ENCODE peak calls at places on chromosomes 2 and 18, in five cellular contexts. X, T, D, L and B are unnamed samples.

GRCh38 chr18:23282437-23282781 is 147.1 kb downstream of the CABLES1 start:
- DNase-seq in X (no peak), T (no peak), D (no peak), L (no peak), B (no peak)

GRCh38 chr2:128536925-128537620 is 218.4 kb upstream of the HS6ST1 start:
- DNase-seq in X (no peak), T (peak), D (no peak), L (no peak), B (no peak)

GRCh38 chr2:174004900-174005605 is 39.9 kb upstream of the SP3 start:
- DNase-seq in X (peak), T (no peak), D (no peak), L (no peak), B (no peak)

GRCh38 chr2:46954951-46955571 is 39.5 kb upstream of the MCFD2 start:
- DNase-seq in X (peak), T (peak), D (no peak), L (no peak), B (no peak)

GRCh38 chr18:7330041-7330440 is 99.2 kb downstream of the LRRC30 start:
- DNase-seq in X (no peak), T (no peak), D (no peak), L (no peak), B (no peak)

GRCh38 chr2:44290271-44290670 is 15.0 kb downstream of the SLC3A1 start:
- DNase-seq in X (no peak), T (peak), D (no peak), L (no peak), B (no peak)

GRCh38 chr2:109434351-109434750 is 179.4 kb downstream of the SEPTIN10 start:
- DNase-seq in X (no peak), T (no peak), D (no peak), L (no peak), B (no peak)

GRCh38 chr2:215960825-215961224 is 52.5 kb downstream of the MREG start:
- DNase-seq in X (no peak), T (no peak), D (no peak), L (peak), B (no peak)

GRCh38 chr2:152198499-152198898 is 22.9 kb upstream of the STAM2 start:
- DNase-seq in X (no peak), T (no peak), D (no peak), L (no peak), B (no peak)

GRCh38 chr2:133143649-133144048 is 424.6 kb downstream of the NCKAP5 start:
- DNase-seq in X (no peak), T (no peak), D (no peak), L (no peak), B (no peak)

GRCh38 chr2:191544511-191545062 is 133.3 kb upstream of the NABP1 start:
- DNase-seq in X (no peak), T (no peak), D (no peak), L (no peak), B (no peak)

GRCh38 chr2:105744909-105745853 is at the start of gene NCK2:
- DNase-seq in X (peak), T (peak), D (no peak), L (peak), B (no peak)

GRCh38 chr2:78992451-78992806 is 33.1 kb upstream of the REG3G start:
- DNase-seq in X (no peak), T (no peak), D (no peak), L (peak), B (no peak)

GRCh38 chr2:54331095-54331835 is 75.2 kb upstream of the TSPYL6 start:
- DNase-seq in X (no peak), T (peak), D (no peak), L (no peak), B (no peak)

GRCh38 chr18:51028201-51028805 is 1.7 kb upstream of the SMAD4 start:
- DNase-seq in X (no peak), T (peak), D (no peak), L (no peak), B (no peak)

GRCh38 chr2:102442967-102443828 is 20.2 kb downstream of the IL18RAP start:
- DNase-seq in X (no peak), T (peak), D (no peak), L (peak), B (no peak)

GRCh38 chr2:218396688-218397501 is 2.8 kb upstream of the CTDSP1 start:
- DNase-seq in X (peak), T (peak), D (peak), L (peak), B (peak)

GRCh38 chr2:217555075-217555876 is 447.5 kb downstream of the TNS1 start:
- DNase-seq in X (no peak), T (no peak), D (no peak), L (peak), B (no peak)

GRCh38 chr18:505483-506122 is 5.1 kb upstream of the COLEC12 start:
- DNase-seq in X (no peak), T (no peak), D (no peak), L (no peak), B (no peak)

GRCh38 chr2:221779614-221780067 is 207.5 kb upstream of the EPHA4 start:
- DNase-seq in X (no peak), T (peak), D (no peak), L (no peak), B (no peak)

GRCh38 chr2:95052804-95053535 is 27.5 kb downstream of the MAL start:
- DNase-seq in X (peak), T (no peak), D (no peak), L (no peak), B (no peak)

GRCh38 chr2:64654063-64654811 is 524 bp upstream of the SERTAD2 start:
- DNase-seq in X (peak), T (no peak), D (peak), L (peak), B (peak)

GRCh38 chr2:24881623-24882022 is 38.4 kb downstream of the ADCY3 start:
- DNase-seq in X (no peak), T (no peak), D (no peak), L (no peak), B (no peak)

GRCh38 chr2:221527759-221528444 is 44.2 kb downstream of the EPHA4 start:
- DNase-seq in X (no peak), T (no peak), D (peak), L (no peak), B (no peak)

GRCh38 chr2:169082995-169083394 is 13.6 kb downstream of the DHRS9 start:
- DNase-seq in X (no peak), T (no peak), D (no peak), L (no peak), B (no peak)

GRCh38 chr2:174568425-174568824 is 29.2 kb downstream of the WIPF1 start:
- DNase-seq in X (no peak), T (no peak), D (no peak), L (no peak), B (no peak)

GRCh38 chr2:46978696-46979095 is 63.1 kb upstream of the MCFD2 start:
- DNase-seq in X (no peak), T (no peak), D (no peak), L (no peak), B (no peak)

GRCh38 chr2:78654941-78655340 is 370.6 kb upstream of the REG3G start:
- DNase-seq in X (no peak), T (no peak), D (no peak), L (no peak), B (no peak)